ENCODE peak calls at places on chromosome 17, in ten cellular contexts. G is activated naive CD8-positive, alpha-beta T cell treated with anti-CD3 and anti-CD28 coated beads, Interleukin-2, amount 50 U/mL, for 24 hours; H is Right ventricle myocardium inferior; V is right lobe of liver; X is stimulated activated naive CD8-positive, alpha-beta T cell treated with anti-CD3 and anti-CD28 coated beads, Interleukin-15, Interleukin-2, amounts not matched to agents 100 U/mL and 50 U/mL, for 24 hours; A is pancreas; C is right cardiac atrium; T is body of pancreas; K is left lobe of liver; O is activated CD8-positive, alpha-beta T cell treated with anti-CD3 and anti-CD28 coated beads, Interleukin-2, amount 10 ng/mL, durations not matched to agents 7 days and 5 days. N is an unnamed sample.
A peak's percentile ranks its signal among the peaks of the same experiment; 100 is the strongest.

GRCh38 chr17:10790491-10791401 is 13.2 kb downstream of the TMEM238L start:
- ATAC-seq in C (peak; percentile 84), H (peak; percentile 55), V (no peak), T (peak; percentile 68), A (peak; percentile 88), G (no peak), X (no peak), O (no peak), K (no peak), N (no peak)

GRCh38 chr17:41404024-41404651 is 6.7 kb upstream of the KRT31 start:
- ATAC-seq in K (no peak), H (no peak), X (peak; percentile 95), V (no peak), O (no peak), T (no peak), G (peak; percentile 90), C (peak; percentile 19), A (no peak), N (no peak)

GRCh38 chr17:2939714-2940351 is 123.6 kb downstream of the OR1D5 start:
- ATAC-seq in T (no peak), G (no peak), A (peak; percentile 33), K (peak; percentile 38), O (no peak), C (no peak), V (peak; percentile 31), H (peak; percentile 64), X (no peak), N (no peak)

GRCh38 chr17:20278805-20279204 is 188.5 kb downstream of the LGALS9B start:
- ATAC-seq in O (no peak), X (no peak), K (no peak), T (no peak), H (no peak), G (no peak), V (no peak), C (no peak), A (no peak), N (no peak)

GRCh38 chr17:13601776-13602551 is at the start of gene HS3ST3A1:
- ATAC-seq in C (peak; percentile 89), H (peak; percentile 63), G (peak; percentile 62), K (peak; percentile 82), V (peak; percentile 85), T (peak; percentile 50), A (peak; percentile 67), X (peak; percentile 47), O (peak; percentile 53), N (peak; percentile 27)

GRCh38 chr17:79246226-79246794 is 171.7 kb downstream of the ENGASE start:
- ATAC-seq in G (no peak), H (no peak), A (no peak), O (no peak), T (no peak), V (no peak), K (no peak), X (no peak), C (no peak), N (no peak)

GRCh38 chr17:80477647-80478478 is 1.5 kb upstream of the NPTX1 start:
- ATAC-seq in G (peak; percentile 39), X (peak; percentile 47), O (peak; percentile 54), C (peak; percentile 33), K (peak; percentile 39), H (peak; percentile 62), V (no peak), T (peak; percentile 33), A (peak; percentile 60), N (no peak)

GRCh38 chr17:9763643-9764042 is 27.7 kb downstream of the DHRS7C start:
- ATAC-seq in O (no peak), A (no peak), T (no peak), G (no peak), H (peak; percentile 50), K (no peak), X (no peak), V (no peak), C (no peak), N (no peak)

GRCh38 chr17:80730739-80731138 is 186.1 kb downstream of the RPTOR start:
- ATAC-seq in C (no peak), A (no peak), K (no peak), O (no peak), H (no peak), V (no peak), G (no peak), T (no peak), X (no peak), N (no peak)

GRCh38 chr17:43755389-43755875 is 3.2 kb downstream of the SOST start:
- ATAC-seq in K (peak; percentile 60), X (peak; percentile 14), A (peak; percentile 72), V (peak; percentile 38), H (no peak), O (peak; percentile 52), C (peak; percentile 14), T (peak; percentile 43), G (no peak), N (no peak)

GRCh38 chr17:31803494-31804213 is 55.4 kb downstream of the COPRS start:
- ATAC-seq in H (no peak), X (no peak), C (no peak), G (no peak), T (peak; percentile 58), K (peak; percentile 75), O (no peak), V (peak; percentile 85), A (peak; percentile 87), N (no peak)

GRCh38 chr17:45821147-45821546 is 23.5 kb upstream of the SPPL2C start:
- ATAC-seq in K (no peak), O (no peak), G (no peak), A (no peak), C (no peak), X (no peak), T (no peak), V (no peak), H (no peak), N (no peak)

GRCh38 chr17:12613566-12613965 is 52.1 kb upstream of the MYOCD start:
- ATAC-seq in H (no peak), C (no peak), O (no peak), A (no peak), V (no peak), T (no peak), K (no peak), G (no peak), X (no peak), N (no peak)

N was measured in stimulated activated memory B cell treated with anti-CD40 and anti-IgM and Interleukin-4, amounts not matched to agents 10 μg/mL and 1 μg/mL and 100 μg/mL, for 72 hours.